ENCODE peak calls at places on chromosomes 4 and X, in six cellular contexts. M, P, I, X, S and R are unnamed samples. For H3K9me3, the result is how much of the 10 kb centered on the place peaks cover.

GRCh38 chr4:101777431-101777830 is 13.1 kb upstream of the BANK1 start:
- DNase-seq in M (no peak), I (no peak), P (no peak), X (peak), S (no peak), R (no peak)

GRCh38 chr4:72006576-72006975 is 25.2 kb upstream of the NPFFR2 start:
- DNase-seq in P (no peak), S (no peak), X (peak), M (no peak), I (peak), R (no peak)

GRCh38 chrX:22959204-22959920 is 40.4 kb upstream of the DDX53 start:
- DNase-seq in X (no peak), P (no peak), M (no peak), I (no peak), S (no peak), R (no peak)

GRCh38 chr4:147879676-147880075 is 147.8 kb downstream of the ARHGAP10 start:
- DNase-seq in X (peak), P (no peak), M (no peak), S (no peak), I (no peak), R (no peak)

GRCh38 chr4:184347251-184348239 is 126.8 kb downstream of the IRF2 start:
- DNase-seq in I (peak), M (no peak), X (peak), S (peak), P (no peak), R (no peak)

GRCh38 chr4:88166608-88167007 is 8.2 kb upstream of the ABCG2 start:
- DNase-seq in P (no peak), M (no peak), I (no peak), X (no peak), S (no peak), R (no peak)

GRCh38 chr4:77990904-77991358 is 66.2 kb upstream of the FRAS1 start:
- DNase-seq in X (no peak), S (no peak), I (no peak), P (no peak), M (no peak), R (no peak)

GRCh38 chr4:110641218-110641617 is 18.3 kb upstream of the PITX2 start:
- DNase-seq in M (no peak), P (no peak), S (no peak), X (no peak), I (no peak), R (no peak)

GRCh38 chr4:54054501-54054900 is 9.9 kb downstream of the CHIC2 start:
- DNase-seq in S (no peak), M (no peak), X (no peak), P (no peak), I (no peak), R (no peak)

GRCh38 chr4:176565044-176565443 is 227.7 kb downstream of the VEGFC start:
- DNase-seq in X (no peak), P (no peak), S (no peak), I (no peak), M (no peak), R (no peak)

GRCh38 chr4:137359691-137360315 is 172.5 kb downstream of the PCDH18 start:
- DNase-seq in X (no peak), S (peak), P (no peak), I (peak), M (no peak), R (no peak)

GRCh38 chr4:169657470-169658107 is 37.2 kb downstream of the CLCN3 start:
- DNase-seq in I (no peak), P (no peak), X (no peak), M (no peak), S (no peak), R (no peak)

GRCh38 chr4:2386717-2387116 is 31.7 kb downstream of the ZFYVE28 start:
- DNase-seq in P (no peak), I (no peak), M (no peak), X (no peak), S (no peak), R (no peak)

GRCh38 chrX:138294951-138295350 is 416.6 kb downstream of the FGF13 start:
- DNase-seq in P (no peak), X (no peak), M (no peak), I (no peak), S (no peak), R (no peak)

GRCh38 chr4:150217192-150217591 is 138.9 kb downstream of the DCLK2 start:
- DNase-seq in S (peak), X (peak), I (peak), M (no peak), P (no peak), R (no peak)

GRCh38 chrX:24113161-24113560 is 36.4 kb upstream of the ZFX start:
- DNase-seq in M (no peak), I (no peak), P (no peak), S (no peak), X (no peak), R (no peak)

GRCh38 chr4:61152433-61152832 is 47.7 kb upstream of the ADGRL3 start:
- DNase-seq in M (no peak), S (no peak), I (no peak), X (no peak), P (no peak), R (no peak)

GRCh38 chr4:80305466-80305865 is 30.1 kb upstream of the CFAP299 start:
- DNase-seq in X (peak), P (no peak), I (no peak), M (no peak), S (no peak), R (no peak)

GRCh38 chrX:138026211-138026610 is 460.3 kb downstream of the ZIC3 start:
- DNase-seq in I (no peak), M (no peak), S (peak), X (no peak), P (no peak), R (no peak)

GRCh38 chrX:121851033-121851432 is 803.6 kb downstream of the GLUD2 start:
- DNase-seq in X (peak), I (peak), P (no peak), S (peak), M (no peak), R (no peak)

GRCh38 chrX:43313035-43313434 is 343.1 kb upstream of the MAOA start:
- DNase-seq in M (no peak), I (no peak), P (no peak), S (no peak), X (no peak), R (no peak)

GRCh38 chr4:146981651-146982050 is 36.0 kb upstream of the TTC29 start:
- DNase-seq in M (no peak), P (no peak), S (no peak), I (peak), X (no peak), R (no peak)

GRCh38 chr4:125639182-125639621 is 324.4 kb downstream of the FAT4 start:
- DNase-seq in X (no peak), I (peak), M (peak), S (no peak), P (no peak), R (no peak)

GRCh38 chrX:112734250-112734649 is 54.5 kb upstream of the LHFPL1 start:
- DNase-seq in P (no peak), M (peak), X (no peak), S (no peak), I (peak), R (no peak)

GRCh38 chr4:176193126-176193525 is 2.3 kb downstream of the SPATA4 start:
- DNase-seq in I (peak), M (no peak), S (no peak), P (no peak), X (peak), R (no peak)

GRCh38 chrX:118552501-118552900 is 56.9 kb downstream of the DOCK11 start:
- DNase-seq in I (peak), P (no peak), M (no peak), S (no peak), X (peak), R (no peak)

GRCh38 chrX:127317159-127317558 is 497.6 kb downstream of the PRR32 start:
- DNase-seq in M (no peak), P (no peak), S (no peak), I (no peak), X (no peak), R (no peak)

GRCh38 chrX:39070009-39070408 is 268.8 kb downstream of the MID1IP1 start:
- DNase-seq in I (no peak), X (no peak), P (no peak), M (no peak), S (no peak), R (no peak)

GRCh38 chr4:186040316-186040715 is 28.6 kb upstream of the TLR3 start:
- DNase-seq in P (no peak), S (no peak), I (no peak), X (no peak), M (no peak), R (no peak)

GRCh38 chr4:155552180-155552579 is 114.5 kb upstream of the GUCY1A1 start:
- DNase-seq in P (no peak), M (no peak), X (peak), I (no peak), S (no peak), R (no peak)

GRCh38 chr4:114383721-114384120 is 214.9 kb upstream of the UGT8 start:
- DNase-seq in I (peak), X (peak), P (no peak), S (peak), M (no peak), R (no peak)

GRCh38 chr4:139684351-139684750 is 18.7 kb downstream of the MGST2 start:
- DNase-seq in P (no peak), I (no peak), S (no peak), M (no peak), X (no peak), R (no peak)

GRCh38 chrX:118702741-118703140 is 24.7 kb upstream of the IL13RA1 start:
- DNase-seq in I (no peak), P (no peak), X (peak), M (no peak), S (no peak), R (no peak)

GRCh38 chrX:65587616-65588526 is 53.3 kb upstream of the LAS1L start:
- DNase-seq in I (peak), M (peak), S (peak), P (no peak), X (peak), R (no peak)

GRCh38 chrX:134172588-134173259 is 64.3 kb upstream of the CCDC160 start:
- DNase-seq in I (peak), S (peak), X (no peak), P (peak), M (peak), R (no peak)

GRCh38 chr4:77699731-77700210 is 94.2 kb downstream of the CXCL13 start:
- DNase-seq in S (peak), M (no peak), P (no peak), I (peak), X (peak), R (no peak)

GRCh38 chrX:27918799-27919198 is 62.5 kb downstream of the DCAF8L1 start:
- DNase-seq in M (no peak), I (peak), X (peak), S (peak), P (no peak), R (no peak)

GRCh38 chr4:25031077-25031606 is 396 bp upstream of the LGI2 start:
- DNase-seq in X (no peak), P (no peak), S (no peak), I (peak), M (peak), R (no peak)

GRCh38 chr4:168648929-168649328 is 152.1 kb downstream of the PALLD start:
- DNase-seq in S (peak), X (peak), M (no peak), I (peak), P (no peak), R (no peak)

GRCh38 chr4:111434581-111434980 is 710.7 kb upstream of the FAM241A start:
- DNase-seq in I (no peak), P (no peak), S (no peak), M (no peak), X (peak), R (no peak)

DNA sequence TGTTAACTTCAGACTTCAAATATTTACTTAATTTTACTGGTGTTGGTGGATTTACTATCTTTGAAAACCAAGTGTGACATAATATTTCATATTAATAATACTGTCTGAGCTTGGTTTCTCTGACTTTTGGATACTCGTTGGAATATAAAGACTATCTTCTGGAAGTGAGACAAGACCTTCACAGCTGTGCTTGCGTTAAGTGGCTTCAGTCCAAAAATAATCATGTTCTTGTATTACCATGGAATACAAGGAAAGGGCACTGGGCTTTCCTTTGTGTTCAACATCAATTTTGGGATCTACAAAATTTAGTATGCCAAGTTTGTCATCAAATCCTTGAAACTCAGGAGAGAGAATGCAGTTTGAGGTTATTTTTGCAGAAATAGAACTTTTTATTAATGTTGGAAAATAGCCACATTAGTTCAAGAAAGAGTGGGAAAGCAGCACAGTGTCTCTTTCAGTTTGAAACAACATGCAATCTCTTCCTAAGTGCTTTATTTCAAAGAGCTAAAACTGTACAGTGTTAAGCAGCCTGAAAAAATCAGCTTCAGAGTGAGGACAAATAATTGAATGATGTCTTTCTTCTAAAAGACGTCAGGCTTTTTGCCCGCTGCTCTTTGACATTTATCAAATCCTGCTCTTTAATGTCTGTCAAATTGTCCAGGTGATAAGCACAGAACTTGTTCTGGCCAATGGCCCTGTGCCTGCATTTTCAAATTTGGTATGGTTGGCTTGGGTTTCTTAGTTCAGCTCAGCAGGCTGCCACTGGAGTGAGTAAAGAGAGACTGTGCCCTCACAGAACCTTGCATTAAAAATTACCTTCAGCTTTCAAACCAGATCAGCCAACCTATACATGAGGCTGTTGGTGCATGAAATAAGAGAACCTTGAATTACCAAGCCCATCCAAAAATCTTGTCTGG is 712.7 kb upstream of the LCORL start:
- DNase-seq in P (no peak), S (no peak), X (no peak), I (no peak), M (peak), R (no peak)
- H3K9me3 ChIP-seq in P (under half), S (under half), X (under half), I (under half), M (under half), R (under half)

GRCh38 chrX:81240701-81241100 is 38.8 kb downstream of the SH3BGRL start:
- DNase-seq in P (no peak), S (no peak), X (no peak), M (no peak), I (no peak), R (no peak)
- H3K9me3 ChIP-seq in P (under half), S (under half), X (under half), M (under half), I (under half), R (under half)

GRCh38 chr4:112842513-112842912 is 205.6 kb downstream of the LARP7 start:
- DNase-seq in I (no peak), M (no peak), X (no peak), P (no peak), S (no peak), R (no peak)

GRCh38 chr4:112840061-112840460 is 203.1 kb downstream of the LARP7 start:
- DNase-seq in P (no peak), I (no peak), X (peak), M (no peak), S (no peak), R (no peak)

GRCh38 chr4:112840619-112841018 is 203.7 kb downstream of the LARP7 start:
- DNase-seq in I (no peak), M (no peak), S (no peak), P (no peak), X (no peak), R (no peak)

GRCh38 chr4:112832493-112832892 is 195.6 kb downstream of the LARP7 start:
- DNase-seq in P (no peak), S (no peak), I (no peak), M (no peak), X (no peak), R (no peak)

GRCh38 chr4:112836895-112837294 is 200.0 kb downstream of the LARP7 start:
- DNase-seq in S (no peak), P (no peak), I (no peak), M (no peak), X (no peak), R (no peak)
- H3K9me3 ChIP-seq in S (under half), P (under half), I (under half), M (under half), X (under half), R (under half)

GRCh38 chr4:1253831-1254230 is 4.9 kb upstream of the CTBP1 start:
- DNase-seq in M (no peak), X (no peak), I (no peak), P (no peak), S (no peak), R (no peak)
- H3K9me3 ChIP-seq in M (under half), X (under half), I (under half), P (under half), S (half or more), R (under half)

DNA sequence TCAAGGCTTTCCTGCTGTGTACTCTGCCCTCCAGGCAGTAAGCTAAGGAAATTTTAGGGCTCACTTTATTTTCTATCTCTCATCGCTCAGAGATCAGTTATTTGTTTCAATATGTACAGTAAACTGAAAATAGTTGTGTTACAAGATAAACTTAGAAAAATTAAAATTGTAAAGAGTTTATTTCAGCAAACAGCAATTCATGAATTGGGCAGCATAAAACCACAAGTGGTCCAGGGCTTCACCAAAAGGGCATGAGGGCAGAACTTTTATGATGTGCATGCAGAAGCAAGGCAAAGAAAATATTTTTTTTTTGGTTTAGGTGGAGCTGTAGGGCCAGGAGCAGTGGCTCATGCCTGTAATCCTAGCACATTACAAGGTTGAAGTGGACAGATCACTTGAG is 20.1 kb upstream of the MAGEA11 start:
- DNase-seq in I (no peak), S (no peak), M (no peak), X (no peak), P (no peak), R (no peak)
- H3K9me3 ChIP-seq in I (under half), S (under half), M (under half), X (under half), P (under half), R (under half)

GRCh38 chr4:10134141-10134540 is 17.5 kb upstream of the WDR1 start:
- DNase-seq in S (no peak), P (no peak), X (no peak), M (no peak), I (no peak), R (no peak)
- H3K9me3 ChIP-seq in S (under half), P (under half), X (under half), M (under half), I (under half), R (under half)

DNA sequence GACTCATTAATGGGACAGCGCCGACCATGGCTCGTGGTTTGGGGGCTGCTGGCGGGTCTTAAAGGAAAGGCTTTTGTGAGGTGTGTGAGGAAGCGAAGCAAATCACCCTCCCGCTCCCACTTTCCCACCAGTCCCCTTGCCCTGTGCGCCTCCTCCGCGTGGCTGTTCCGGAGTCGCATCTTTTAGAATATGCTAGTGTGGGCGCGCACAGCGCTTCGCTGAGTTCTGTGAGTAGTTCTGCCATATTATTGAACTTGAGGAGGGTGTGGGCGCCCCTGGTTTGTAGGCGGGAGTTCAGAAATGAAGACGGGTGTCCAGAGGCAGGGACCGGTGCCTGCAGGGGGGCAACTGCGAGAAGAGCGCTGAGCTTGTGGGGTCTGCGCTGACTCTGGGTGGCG is 49.1 kb downstream of the ZNF141 start:
- DNase-seq in I (no peak), S (no peak), P (no peak), X (no peak), M (no peak), R (no peak)
- H3K9me3 ChIP-seq in I (under half), S (under half), P (under half), X (under half), M (half or more), R (under half)

DNA sequence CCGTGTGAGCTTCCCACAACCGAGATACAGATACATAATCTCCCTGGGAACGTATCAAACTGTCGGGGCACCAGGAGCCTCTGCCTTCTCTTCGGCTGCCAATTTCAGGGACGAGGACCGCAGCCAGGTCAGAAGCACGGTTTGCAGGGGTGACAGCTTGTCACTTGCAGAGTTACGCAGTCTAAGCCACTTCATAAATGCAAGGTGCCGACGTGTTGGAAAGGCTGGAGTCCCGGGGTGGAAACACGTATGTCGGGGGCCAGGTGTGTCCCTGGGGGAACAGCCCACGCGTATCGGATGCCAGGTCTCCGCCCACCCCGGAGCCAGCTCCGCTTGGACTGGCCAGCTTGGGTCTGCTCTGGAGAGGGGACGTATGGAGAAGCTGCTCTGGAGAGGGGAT is 76.3 kb upstream of the SHOX start:
- DNase-seq in M (no peak), X (no peak), P (no peak), S (no peak), I (no peak), R (no peak)
- H3K9me3 ChIP-seq in M (under half), X (under half), P (under half), S (under half), I (under half), R (under half)